ENCODE peak calls at places on chromosome 2, in seven cellular contexts. J is skeletal muscle cell; H is GM23248; F is activated naive CD8-positive, alpha-beta T cell treated with anti-CD3 and anti-CD28 coated beads for 36 hours; G is activated naive CD4-positive, alpha-beta T cell treated with anti-CD3 and anti-CD28 coated beads, Interleukin-2, amount 10 ng/mL, durations not matched to agents 7 days and 5 days; K is AG08396; N is activated CD4-positive, alpha-beta T cell treated with anti-CD3 and anti-CD28 coated beads, Interleukin-2, amount 50 U/mL, for 24 hours. W is an unnamed sample.

GRCh38 chr2:136246086-136246669 is 128.2 kb upstream of the CXCR4 start:
- DNase-seq in N (no peak), G (no peak), J (no peak), K (peak), F (no peak), H (peak), W (peak)

GRCh38 chr2:234245945-234246344 is 195.4 kb downstream of the SPP2 start:
- DNase-seq in G (no peak), H (peak), J (peak), F (no peak), K (peak), N (no peak), W (no peak)

GRCh38 chr2:174764281-174765063 is at the start of gene CHRNA1:
- DNase-seq in N (no peak), F (no peak), H (peak), G (no peak), J (no peak), K (peak), W (no peak)

GRCh38 chr2:19138264-19138825 is 220.1 kb downstream of the OSR1 start:
- DNase-seq in K (no peak), F (no peak), J (no peak), H (no peak), G (no peak), N (no peak), W (no peak)

GRCh38 chr2:191687867-191688266 is 9.9 kb downstream of the NABP1 start:
- DNase-seq in K (no peak), N (no peak), J (no peak), H (no peak), F (no peak), G (no peak), W (no peak)

GRCh38 chr2:228675715-228676114 is 494.2 kb upstream of the SPHKAP start:
- DNase-seq in N (no peak), H (peak), G (no peak), J (no peak), F (no peak), K (no peak), W (no peak)

GRCh38 chr2:25119263-25119662 is 49.1 kb downstream of the POMC start:
- DNase-seq in F (no peak), H (no peak), G (no peak), N (no peak), J (no peak), K (no peak), W (no peak)

GRCh38 chr2:212940816-212941215 is 210.6 kb downstream of the IKZF2 start:
- DNase-seq in G (no peak), H (peak), J (no peak), K (peak), N (no peak), F (no peak), W (no peak)

W was measured in frontal cortex.